ENCODE peak calls at places on chromosomes 3 and 15, in eight cellular contexts. C, A, T, D, X, Q, B and L are unnamed samples.

GRCh38 chr3:149538371-149538770 is 63.9 kb downstream of the TM4SF4 start:
- DNase-seq in C (no peak), B (no peak), A (no peak), X (no peak), D (no peak), Q (no peak), T (no peak), L (no peak)

GRCh38 chr3:46939578-46940405 is 36.8 kb downstream of the CCDC12 start:
- DNase-seq in B (no peak), X (no peak), Q (no peak), A (no peak), D (no peak), C (no peak), T (no peak), L (no peak)

GRCh38 chr3:127700406-127700805 is 27.7 kb downstream of the ABTB1 start:
- DNase-seq in B (no peak), A (no peak), Q (no peak), D (no peak), X (no peak), C (no peak), T (no peak), L (no peak)

GRCh38 chr15:40963201-40963600 is 9.9 kb downstream of the CHAC1 start:
- DNase-seq in X (no peak), C (no peak), B (no peak), T (no peak), D (peak), A (no peak), Q (no peak), L (no peak)

GRCh38 chr15:72193781-72194396 is 3.7 kb downstream of the GRAMD2A start:
- DNase-seq in X (no peak), Q (no peak), T (no peak), B (no peak), A (no peak), D (no peak), C (no peak), L (no peak)

GRCh38 chr3:105368575-105369500 is 2.1 kb downstream of the ALCAM start:
- DNase-seq in D (peak), B (no peak), C (peak), Q (peak), A (peak), X (peak), T (peak), L (peak)

GRCh38 chr3:72130565-72130964 is 345.6 kb upstream of the PROK2 start:
- DNase-seq in D (no peak), T (no peak), X (no peak), A (no peak), B (no peak), Q (no peak), C (no peak), L (no peak)

GRCh38 chr3:134464693-134465385 is 20.9 kb downstream of the ANAPC13 start:
- DNase-seq in Q (no peak), C (no peak), T (no peak), B (no peak), A (no peak), X (no peak), D (no peak), L (no peak)

GRCh38 chr3:195048059-195048905 is 222.7 kb downstream of the XXYLT1 start:
- DNase-seq in X (no peak), C (no peak), B (no peak), T (no peak), A (no peak), D (peak), Q (no peak), L (no peak)

GRCh38 chr15:45790325-45790943 is 155.6 kb downstream of the SQOR start:
- DNase-seq in T (peak), C (peak), B (no peak), A (peak), D (no peak), Q (peak), X (peak), L (peak)

GRCh38 chr3:635393-635792 is 438.8 kb downstream of the CHL1 start:
- DNase-seq in C (no peak), T (no peak), B (no peak), X (no peak), D (no peak), Q (no peak), A (no peak), L (no peak)

GRCh38 chr3:634511-634910 is 437.9 kb downstream of the CHL1 start:
- DNase-seq in A (no peak), T (no peak), B (no peak), D (no peak), Q (no peak), C (no peak), X (no peak), L (no peak)

DNA sequence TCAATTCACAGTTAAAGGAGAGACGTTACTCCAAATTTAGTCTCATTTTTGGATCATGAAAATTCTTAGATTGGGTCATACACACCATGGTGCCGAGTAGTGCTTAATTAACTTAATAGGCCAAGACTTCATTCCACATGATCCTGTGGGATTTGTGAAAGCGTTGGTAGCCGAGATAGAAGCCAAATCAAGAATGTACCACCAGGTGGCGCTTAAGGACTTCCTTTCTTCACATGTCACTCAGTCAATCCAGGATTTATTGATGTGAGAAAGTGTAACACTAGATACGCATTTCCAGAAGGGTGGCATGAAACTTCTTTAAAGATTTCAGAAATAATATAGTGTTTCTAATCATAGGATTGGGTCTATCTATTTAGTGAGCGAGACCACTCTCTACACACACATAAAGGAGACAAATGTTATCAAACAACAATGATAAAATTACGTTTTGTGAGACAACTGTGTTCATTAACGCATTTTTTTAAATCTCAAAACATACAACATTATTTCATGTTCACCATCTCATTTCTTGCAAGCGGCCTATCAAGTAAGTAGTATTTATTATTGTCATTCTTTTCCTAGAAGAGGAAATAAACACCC is 436.1 kb downstream of the CHL1 start:
- DNase-seq in D (no peak), T (peak), X (peak), C (peak), A (peak), Q (peak), B (no peak), L (peak)
- TF ChIP-seq CTCF in D (peak), T (peak), X (peak), C (peak), A (peak), Q (peak), B (no peak), L (peak)

DNA sequence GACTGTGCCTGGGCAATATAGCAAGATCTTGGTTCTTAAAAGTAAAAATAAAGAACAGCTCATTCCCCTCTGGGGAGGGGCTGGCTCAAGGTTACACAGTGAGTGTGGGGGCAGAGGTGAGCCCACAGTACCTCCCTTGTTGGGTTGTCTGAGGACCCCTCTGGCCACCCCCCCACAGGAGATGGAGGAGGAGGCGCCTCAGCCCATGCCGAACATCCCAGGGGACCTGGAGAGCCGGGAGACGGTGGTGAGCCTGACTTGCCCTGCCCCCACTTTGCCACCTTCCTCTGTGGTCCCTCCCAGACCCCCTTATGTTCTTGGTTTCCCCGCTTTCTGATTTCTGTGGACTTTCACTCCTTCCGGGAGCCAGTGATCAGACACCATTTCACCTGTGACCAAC is 28.7 kb downstream of the NGRN start:
- DNase-seq in T (no peak), C (no peak), D (no peak), A (no peak), X (no peak), B (no peak), Q (no peak), L (no peak)
- H3K4me3 ChIP-seq in T (no peak), C (no peak), D (no peak), A (no peak), X (no peak), B (no peak), Q (no peak), L (no peak)

GRCh38 chr3:187833799-187834578 is 88.7 kb upstream of the BCL6 start:
- DNase-seq in T (no peak), B (peak), C (no peak), Q (no peak), D (no peak), A (no peak), X (no peak), L (no peak)

GRCh38 chr3:187838016-187838535 is 92.8 kb upstream of the BCL6 start:
- DNase-seq in T (no peak), A (no peak), X (no peak), C (no peak), Q (no peak), B (peak), D (no peak), L (no peak)

GRCh38 chr3:187839422-187839821 is 94.2 kb upstream of the BCL6 start:
- DNase-seq in Q (no peak), C (no peak), B (peak), T (no peak), X (no peak), A (no peak), D (no peak), L (peak)

GRCh38 chr3:187833375-187833774 is 88.1 kb upstream of the BCL6 start:
- DNase-seq in A (no peak), T (no peak), C (no peak), B (no peak), X (no peak), Q (no peak), D (no peak), L (no peak)

GRCh38 chr3:187836848-187837770 is 91.8 kb upstream of the BCL6 start:
- DNase-seq in A (no peak), C (no peak), T (no peak), B (peak), Q (no peak), D (no peak), X (no peak), L (no peak)
- TF ChIP-seq CTCF in A (no peak), C (no peak), T (no peak), B (no peak), Q (no peak), D (no peak), X (no peak), L (no peak)

GRCh38 chr3:152193673-152194267 is 75.0 kb upstream of the MBNL1 start:
- DNase-seq in B (no peak), A (no peak), D (no peak), Q (no peak), T (no peak), X (no peak), C (no peak), L (no peak)
- H3K4me3 ChIP-seq in B (peak), A (peak), D (peak), Q (no peak), T (no peak), X (no peak), C (peak), L (no peak)

DNA sequence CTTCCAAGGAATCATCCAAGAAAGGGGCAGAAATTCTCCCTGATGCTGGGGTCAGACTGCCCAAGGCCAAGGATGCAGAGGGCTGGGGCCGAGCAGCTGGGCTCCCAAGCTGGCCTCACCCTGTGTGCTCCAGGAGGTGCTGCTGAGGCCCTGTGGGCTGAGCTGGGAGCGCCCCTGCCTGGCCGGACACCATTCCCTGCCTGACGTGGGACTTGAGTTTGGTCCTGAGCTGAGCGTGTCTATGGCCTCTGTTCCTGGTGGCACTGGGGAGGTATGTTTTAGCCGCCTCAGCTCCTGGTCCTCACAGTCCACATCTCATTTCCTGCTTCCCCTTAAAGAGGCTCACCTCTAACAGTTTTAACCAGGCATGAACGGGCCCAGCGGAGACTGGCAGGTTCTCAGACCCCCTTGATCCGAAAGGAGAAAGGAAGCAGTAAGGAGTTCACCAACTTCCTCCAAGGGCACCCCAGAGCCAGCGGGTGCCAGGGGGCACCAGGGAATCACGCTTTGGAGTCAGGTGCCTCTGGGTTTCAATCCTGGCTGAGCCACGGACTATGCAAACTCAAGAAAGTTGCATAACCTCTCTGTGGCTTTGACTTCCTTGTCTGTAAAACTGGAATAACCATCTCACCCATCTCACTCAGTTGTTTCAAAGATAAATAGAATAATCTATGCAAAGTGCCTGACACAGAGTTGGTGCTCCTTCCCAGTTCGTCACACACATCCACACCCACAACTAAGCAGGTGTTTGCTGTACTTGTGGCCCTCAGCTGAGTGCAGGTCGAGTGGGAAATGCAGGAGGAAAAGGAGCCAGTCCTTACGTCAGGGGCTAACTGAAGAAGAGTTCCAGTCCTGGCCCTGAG is 48.6 kb downstream of the SLC12A8 start:
- DNase-seq in Q (no peak), X (peak), T (peak), A (peak), B (no peak), C (peak), D (no peak), L (peak)
- TF ChIP-seq CTCF in Q (no peak), X (no peak), T (peak), A (peak), B (no peak), C (no peak), D (no peak), L (no peak)

DNA sequence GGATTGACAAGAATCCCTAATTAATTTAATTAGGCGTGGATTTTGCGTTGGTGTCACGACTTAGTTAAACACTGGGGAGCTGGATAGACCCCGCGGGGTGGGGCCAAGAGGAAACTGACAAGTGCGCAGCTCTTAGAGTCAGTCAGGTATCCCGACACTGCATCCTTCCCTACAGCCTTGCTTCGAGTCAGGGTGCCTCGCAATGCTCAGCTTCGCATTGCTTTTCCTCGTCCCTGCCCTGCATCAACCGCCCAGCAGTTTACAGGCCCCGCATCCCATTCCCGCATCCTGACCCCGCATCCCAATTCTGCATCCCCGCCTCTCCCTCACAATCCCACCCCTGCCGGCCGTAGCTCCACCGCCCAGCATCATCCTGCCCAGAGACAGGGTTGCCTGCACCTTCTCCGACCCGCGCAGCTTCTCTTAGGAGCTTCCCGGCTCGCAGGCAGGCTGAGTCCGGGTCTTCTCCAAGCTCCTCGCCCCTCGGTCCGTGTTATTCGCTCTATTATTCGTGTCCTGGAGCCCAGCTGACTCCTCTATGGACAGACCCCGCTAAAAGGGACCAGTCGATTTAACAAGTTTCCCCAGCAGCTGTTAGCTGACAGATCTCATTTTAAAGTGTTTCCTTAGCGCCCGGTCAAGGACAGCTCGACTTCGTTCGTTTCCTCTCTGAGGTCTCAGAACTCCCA is 697 bp upstream of the SHOX2 start:
- DNase-seq in A (peak), T (no peak), D (no peak), B (no peak), Q (peak), X (no peak), C (no peak), L (no peak)
- H3K4me3 ChIP-seq in A (peak), T (peak), D (no peak), B (peak), Q (peak), X (no peak), C (peak), L (no peak)